ENCODE peak calls at places on chromosomes 1 and 21, in six cellular contexts. V, K, H, Y, R and E are unnamed samples.

GRCh38 chr1:17441265-17441992 is 2.0 kb upstream of the RCC2 start:
- DNase-seq in K (no peak), R (no peak), H (no peak), Y (peak; percentile 71), V (peak; percentile 64), E (peak; percentile 38)

GRCh38 chr1:116322752-116323405 is 50.2 kb upstream of the ATP1A1 start:
- DNase-seq in V (no peak), H (no peak), R (no peak), Y (no peak), K (no peak), E (no peak)

GRCh38 chr21:45982758-45983731 is 1.5 kb downstream of the COL6A1 start:
- DNase-seq in V (no peak), R (no peak), K (no peak), Y (peak; percentile 22), H (no peak), E (no peak)

GRCh38 chr21:44581158-44581557 is 754 bp upstream of the KRTAP10-5 start:
- DNase-seq in R (no peak), V (no peak), K (no peak), Y (no peak), H (no peak), E (no peak)

GRCh38 chr1:19463204-19463803 is 22.0 kb downstream of the CAPZB start:
- DNase-seq in H (no peak), V (no peak), R (no peak), K (no peak), Y (no peak), E (no peak)

GRCh38 chr1:221696045-221696444 is 45.8 kb downstream of the DUSP10 start:
- DNase-seq in K (no peak), R (no peak), V (peak; percentile 58), H (no peak), Y (no peak), E (no peak)

GRCh38 chr1:182720465-182720864 is 36.1 kb upstream of the RGS8 start:
- DNase-seq in V (peak; percentile 10), K (no peak), Y (peak; percentile 74), H (no peak), R (no peak), E (peak; percentile 34)

GRCh38 chr21:45893166-45894106 is 88.1 kb upstream of the COL6A1 start:
- DNase-seq in R (no peak), Y (no peak), V (no peak), K (no peak), H (no peak), E (no peak)

GRCh38 chr1:48947761-48948537 is 171.3 kb upstream of the BEND5 start:
- DNase-seq in V (no peak), K (no peak), H (no peak), Y (no peak), R (peak; percentile 27), E (no peak)

GRCh38 chr1:53544731-53545515 is 85.7 kb downstream of the DMRTB1 start:
- DNase-seq in K (no peak), V (no peak), H (no peak), R (no peak), Y (no peak), E (no peak)

GRCh38 chr1:32639489-32640075 is 10.8 kb downstream of the ZBTB8OS start:
- DNase-seq in Y (no peak), H (no peak), R (no peak), K (no peak), V (peak; percentile 25), E (no peak)

GRCh38 chr1:197519741-197520334 is 251.8 kb downstream of the CRB1 start:
- DNase-seq in H (no peak), V (peak; percentile 12), Y (peak; percentile 22), K (no peak), R (no peak), E (peak; percentile 37)

GRCh38 chr1:50913954-50914353 is 46.1 kb downstream of the FAF1 start:
- DNase-seq in K (no peak), H (no peak), V (peak; percentile 3), Y (no peak), R (no peak), E (no peak)
- H2BK15ac ChIP-seq in K (no peak overlapping the region), H (no peak overlapping the region), V (no peak overlapping the region), Y (no peak overlapping the region), R (no peak overlapping the region), E (no peak overlapping the region)

DNA sequence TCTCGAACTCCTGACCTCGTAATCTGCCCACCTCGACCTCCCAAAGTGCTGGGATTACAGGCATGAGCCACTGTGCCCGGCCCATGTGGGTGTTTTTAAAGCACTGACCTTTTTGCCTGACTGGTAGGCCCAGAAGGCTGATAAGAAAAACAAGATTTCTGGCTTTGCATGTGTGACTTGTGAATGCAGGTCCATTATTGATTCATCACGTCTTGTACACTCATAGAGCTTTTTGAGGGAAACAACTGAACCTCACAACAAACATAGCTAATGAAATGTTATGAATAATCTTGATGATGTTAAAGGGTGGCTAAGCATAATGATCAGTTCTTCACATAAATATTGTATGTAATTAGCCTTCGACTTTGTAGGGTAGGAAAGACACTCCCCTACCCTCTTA is 140.9 kb upstream of the UBE2U start:
- DNase-seq in Y (no peak), K (no peak), R (no peak), H (no peak), V (no peak), E (no peak)
- H2BK15ac ChIP-seq in Y (no peak overlapping the region), K (no peak overlapping the region), R (no peak overlapping the region), H (no peak overlapping the region), V (no peak overlapping the region), E (no peak overlapping the region)

GRCh38 chr1:113211467-113211866 is 138.5 kb downstream of the LRIG2 start:
- DNase-seq in H (no peak), Y (no peak), R (no peak), V (no peak), K (no peak), E (no peak)
- H2BK15ac ChIP-seq in H (peak overlapping the region; percentile 21), Y (no peak overlapping the region), R (no peak overlapping the region), V (no peak overlapping the region), K (no peak overlapping the region), E (no peak overlapping the region)

GRCh38 chr1:156786640-156787039 is 19.3 kb downstream of the PRCC start:
- DNase-seq in R (no peak), H (no peak), V (no peak), Y (no peak), K (no peak), E (no peak)
- H2BK15ac ChIP-seq in R (no peak overlapping the region), H (no peak overlapping the region), V (no peak overlapping the region), Y (no peak overlapping the region), K (no peak overlapping the region), E (no peak overlapping the region)

GRCh38 chr1:173127369-173128307 is 76.9 kb upstream of the TNFSF18 start:
- DNase-seq in Y (no peak), R (no peak), V (no peak), H (no peak), K (no peak), E (no peak)
- H2BK15ac ChIP-seq in Y (no peak overlapping the region), R (no peak overlapping the region), V (no peak overlapping the region), H (no peak overlapping the region), K (no peak overlapping the region), E (no peak overlapping the region)

GRCh38 chr1:23528245-23528978 is 2.6 kb downstream of the E2F2 start:
- DNase-seq in R (no peak), K (no peak), V (peak; percentile 46), Y (no peak), H (no peak), E (peak; percentile 68)

GRCh38 chr1:23529146-23530088 is 1.6 kb downstream of the E2F2 start:
- DNase-seq in K (no peak), H (no peak), V (no peak), Y (no peak), R (no peak), E (no peak)

GRCh38 chr1:23531695-23532094 is 662 bp upstream of the E2F2 start:
- DNase-seq in Y (no peak), V (no peak), H (no peak), K (no peak), R (no peak), E (no peak)

GRCh38 chr1:23530750-23531651 is at the start of gene E2F2:
- DNase-seq in R (peak; percentile 92), K (peak; percentile 84), H (peak; percentile 57), Y (peak; percentile 94), V (peak; percentile 77), E (peak; percentile 87)

GRCh38 chr1:23530089-23530749 is 814 bp downstream of the E2F2 start:
- DNase-seq in Y (no peak), R (no peak), H (no peak), K (no peak), V (no peak), E (no peak)
- H2BK15ac ChIP-seq in Y (no peak overlapping the region), R (no peak overlapping the region), H (no peak overlapping the region), K (peak overlapping the region; percentile 42), V (no peak overlapping the region), E (no peak overlapping the region)

DNA sequence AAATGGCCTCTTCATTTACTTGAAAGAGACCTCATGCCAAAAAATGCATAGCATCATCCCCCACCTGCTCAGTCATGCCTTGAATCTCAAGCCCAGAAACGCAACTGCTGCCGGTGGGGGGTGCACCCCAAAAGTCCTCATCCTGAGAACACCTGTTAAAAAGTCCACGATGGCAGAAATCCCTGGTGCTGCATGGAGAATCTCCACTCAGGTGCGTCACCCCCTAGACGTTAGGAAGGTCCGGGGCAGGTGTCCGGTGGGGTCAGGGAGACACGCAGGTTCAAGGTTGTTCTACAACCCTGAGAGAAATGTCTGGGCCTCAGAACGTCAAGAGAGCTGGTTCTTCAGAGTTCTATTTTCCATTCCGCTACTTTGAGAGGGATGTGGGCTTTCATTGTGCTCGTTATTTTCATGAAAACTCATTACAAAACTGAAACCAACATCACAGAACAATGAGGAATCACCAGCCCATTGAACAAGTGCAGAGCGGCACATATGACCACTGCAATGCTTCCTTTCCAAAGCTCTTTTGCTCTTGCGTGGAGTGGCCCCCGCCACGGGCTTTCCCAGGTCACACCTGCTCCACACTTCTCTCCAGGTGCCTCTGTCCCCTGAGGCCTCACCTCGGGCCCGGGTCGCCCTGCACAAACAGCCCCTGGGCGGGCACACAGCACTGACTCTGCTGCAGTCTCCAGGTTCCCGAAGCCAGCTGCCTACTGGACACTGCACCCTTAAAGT is 201.9 kb downstream of the TOMM20 start:
- DNase-seq in R (peak; percentile 18), K (no peak), V (no peak), Y (no peak), H (no peak), E (peak; percentile 23)
- H2BK15ac ChIP-seq in R (no peak overlapping the region), K (peak overlapping the region; percentile 79), V (peak overlapping the region; percentile 83), Y (no peak overlapping the region), H (no peak overlapping the region), E (peak overlapping the region; percentile 83)

DNA sequence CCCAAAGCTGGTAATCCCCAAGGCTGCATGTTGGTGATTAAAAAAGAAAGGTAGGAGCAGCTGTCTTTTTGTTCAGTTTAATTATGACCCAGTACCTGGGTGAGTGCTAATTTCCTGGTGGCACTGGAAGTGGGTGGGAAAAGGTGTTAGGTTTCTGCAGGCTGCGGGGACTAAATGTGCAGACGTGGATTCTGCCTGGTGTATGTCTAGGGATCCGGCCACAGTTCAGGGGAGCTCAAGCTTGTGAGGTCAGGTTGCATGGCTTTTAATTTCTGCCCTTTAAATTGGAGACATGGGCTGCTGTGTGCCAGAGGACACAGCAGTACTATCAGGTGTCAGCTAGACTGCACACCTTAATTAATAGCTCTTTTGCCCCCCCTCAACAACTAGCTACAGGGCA is 20.3 kb upstream of the TBX19 start:
- DNase-seq in R (no peak), Y (no peak), K (no peak), H (no peak), V (no peak), E (no peak)
- H2BK15ac ChIP-seq in R (no peak overlapping the region), Y (no peak overlapping the region), K (no peak overlapping the region), H (no peak overlapping the region), V (no peak overlapping the region), E (no peak overlapping the region)

GRCh38 chr21:18498428-18498827 is 94.8 kb upstream of the TMPRSS15 start:
- DNase-seq in Y (no peak), K (no peak), H (no peak), V (no peak), R (no peak), E (no peak)
- H2BK15ac ChIP-seq in Y (no peak overlapping the region), K (no peak overlapping the region), H (no peak overlapping the region), V (no peak overlapping the region), R (no peak overlapping the region), E (no peak overlapping the region)